ENCODE peak calls at places on chromosomes 5 and 9, in seven cellular contexts. C, J, I, B, V, D and T are unnamed samples.

GRCh38 chr9:16236882-16237281 is 633.6 kb downstream of the BNC2 start:
- DNase-seq in B (no peak), D (no peak), J (no peak), C (no peak), V (no peak), I (no peak), T (no peak)

GRCh38 chr9:36632892-36633291 is 60.2 kb downstream of the MELK start:
- DNase-seq in D (peak; percentile 17), I (peak; percentile 40), V (peak; percentile 7), B (peak; percentile 24), C (peak; percentile 50), J (peak; percentile 28), T (peak; percentile 58)

GRCh38 chr9:16870606-16871357 is at the start of gene BNC2:
- DNase-seq in D (peak; percentile 84), C (no peak), J (peak; percentile 39), V (no peak), I (peak; percentile 81), B (peak; percentile 40), T (peak; percentile 89)

GRCh38 chr5:93717162-93717561 is 24.2 kb downstream of the POU5F2 start:
- DNase-seq in D (no peak), B (no peak), J (no peak), I (peak; percentile 46), V (no peak), C (no peak), T (no peak)

GRCh38 chr5:175344331-175345200 is 99.4 kb downstream of the DRD1 start:
- DNase-seq in C (no peak), B (no peak), I (peak; percentile 14), D (no peak), J (peak; percentile 63), V (peak; percentile 71), T (no peak)

GRCh38 chr9:110810251-110810976 is 141.8 kb downstream of the MUSK start:
- DNase-seq in C (no peak), J (no peak), B (no peak), I (no peak), V (no peak), D (no peak), T (no peak)

GRCh38 chr5:156764149-156764548 is 85.9 kb upstream of the PPP1R2B start:
- DNase-seq in J (no peak), I (no peak), V (no peak), B (no peak), D (no peak), C (no peak), T (no peak)

GRCh38 chr5:142013734-142014495 is 1.1 kb upstream of the GNPDA1 start:
- DNase-seq in I (peak; percentile 61), V (no peak), D (no peak), C (no peak), B (no peak), J (peak; percentile 49), T (no peak)

GRCh38 chr5:15021286-15022046 is 149.9 kb upstream of the ANKH start:
- DNase-seq in B (no peak), J (peak; percentile 11), I (peak; percentile 19), V (no peak), D (no peak), C (no peak), T (no peak)

GRCh38 chr5:138243794-138244193 is 30.6 kb downstream of the GFRA3 start:
- DNase-seq in B (no peak), V (no peak), J (no peak), D (no peak), I (no peak), C (no peak), T (no peak)

GRCh38 chr9:83266618-83267543 is 203.9 kb upstream of the RASEF start:
- DNase-seq in V (no peak), D (no peak), C (no peak), I (peak; percentile 39), B (no peak), J (peak; percentile 48), T (no peak)

GRCh38 chr9:36245906-36246305 is 12.3 kb downstream of the GNE start:
- DNase-seq in D (no peak), I (no peak), C (no peak), V (no peak), J (no peak), B (no peak), T (no peak)

GRCh38 chr5:113068559-113068958 is 92.0 kb downstream of the DCP2 start:
- DNase-seq in I (no peak), B (no peak), J (no peak), D (no peak), V (no peak), C (no peak), T (no peak)

GRCh38 chr5:16812911-16813310 is 123.2 kb downstream of the MYO10 start:
- DNase-seq in I (peak; percentile 73), J (peak; percentile 99), B (no peak), D (no peak), V (no peak), C (no peak), T (peak; percentile 24)

GRCh38 chr5:170504598-170505266 is 912 bp downstream of the KCNIP1 start:
- DNase-seq in I (no peak), D (no peak), C (no peak), B (no peak), V (no peak), J (no peak), T (peak; percentile 18)

GRCh38 chr5:170509323-170509660 is 5.5 kb downstream of the KCNIP1 start:
- DNase-seq in I (no peak), C (no peak), V (no peak), B (no peak), J (no peak), D (no peak), T (no peak)

GRCh38 chr5:170508660-170509322 is 5.0 kb downstream of the KCNIP1 start:
- DNase-seq in I (no peak), J (no peak), V (no peak), B (no peak), D (no peak), C (no peak), T (peak; percentile 41)

GRCh38 chr5:170511550-170511949 is 7.7 kb downstream of the KCNIP1 start:
- DNase-seq in J (no peak), B (no peak), V (no peak), I (no peak), C (no peak), D (no peak), T (no peak)

GRCh38 chr5:170508036-170508435 is 4.2 kb downstream of the KCNIP1 start:
- DNase-seq in I (no peak), B (no peak), V (no peak), D (no peak), J (no peak), C (no peak), T (no peak)
- TF ChIP-seq EZH2phosphoT487 in I (no peak), B (no peak), V (no peak), D (no peak), J (no peak), C (no peak), T (no peak)

DNA sequence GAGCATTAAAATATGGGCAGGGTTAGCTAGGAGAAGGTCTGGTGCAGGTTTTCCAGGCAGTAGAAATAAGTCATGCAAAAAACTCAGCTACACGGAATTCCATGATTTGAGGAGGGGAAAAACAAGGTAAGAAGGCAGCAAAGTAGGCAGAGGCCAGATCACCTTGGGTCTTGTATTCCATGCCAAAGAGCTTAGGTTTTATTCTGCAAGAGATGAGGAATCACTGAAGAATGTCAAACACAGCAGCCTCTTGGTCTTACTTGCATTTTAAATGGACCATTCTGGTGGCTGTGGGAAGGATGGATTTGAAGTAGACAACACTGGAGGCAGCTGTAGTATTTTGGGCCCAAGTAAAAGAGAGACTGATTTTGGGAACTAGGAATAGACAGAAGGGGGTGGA is 8.6 kb downstream of the TRPM3 start:
- DNase-seq in J (no peak), C (no peak), V (no peak), B (no peak), D (no peak), I (no peak), T (no peak)
- TF ChIP-seq CTCF in J (no peak), C (no peak), V (no peak), B (no peak), D (no peak), I (no peak), T (no peak)

GRCh38 chr5:172523146-172523745 is 68.9 kb upstream of the SH3PXD2B start:
- DNase-seq in I (no peak), B (no peak), C (no peak), V (no peak), J (no peak), D (no peak), T (no peak)
- TF ChIP-seq EZH2phosphoT487 in I (no peak), B (no peak), C (no peak), V (no peak), J (no peak), D (no peak), T (no peak)

GRCh38 chr5:177456591-177456964 is 10.0 kb downstream of the PRR7 start:
- DNase-seq in J (no peak), V (no peak), B (no peak), D (no peak), C (no peak), I (no peak), T (no peak)
- TF ChIP-seq CTCF in J (peak; percentile 12), V (no peak), B (no peak), D (no peak), C (peak; percentile 44), I (no peak), T (no peak)

GRCh38 chr9:127907867-127908659 is 8.7 kb upstream of the ST6GALNAC6 start:
- DNase-seq in I (no peak), J (no peak), V (no peak), D (no peak), B (no peak), C (no peak), T (no peak)

GRCh38 chr9:127905788-127906191 is 6.4 kb upstream of the ST6GALNAC6 start:
- DNase-seq in D (no peak), I (no peak), V (no peak), J (no peak), C (peak; percentile 77), B (no peak), T (no peak)

GRCh38 chr9:127904888-127905728 is 5.7 kb upstream of the ST6GALNAC6 start:
- DNase-seq in B (no peak), I (no peak), C (peak; percentile 71), J (no peak), V (no peak), D (no peak), T (no peak)

GRCh38 chr9:127903557-127904475 is 4.4 kb upstream of the ST6GALNAC6 start:
- DNase-seq in B (no peak), J (no peak), V (no peak), D (no peak), C (peak; percentile 91), I (peak; percentile 48), T (peak; percentile 88)

GRCh38 chr9:127904518-127904887 is 5.1 kb upstream of the ST6GALNAC6 start:
- DNase-seq in C (no peak), I (peak; percentile 50), V (no peak), J (no peak), B (no peak), D (no peak), T (peak; percentile 58)
- TF ChIP-seq EZH2phosphoT487 in C (no peak), I (no peak), V (no peak), J (no peak), B (no peak), D (no peak), T (no peak)